ENCODE peak calls at places on chromosomes 11 and 22, in nine cellular contexts. L, J, M, R, I, X, S, A and O are unnamed samples.

GRCh38 chr11:19370100-19370861 is 129.5 kb upstream of the E2F8 start:
- DNase-seq in J (no peak), S (peak; percentile 95), R (no peak), X (no peak), A (no peak), M (no peak), I (no peak), L (peak; percentile 89), O (peak; percentile 69)

GRCh38 chr11:10771457-10771856 is 20.4 kb downstream of the CTR9 start:
- DNase-seq in L (no peak), A (no peak), X (no peak), S (no peak), I (no peak), M (no peak), R (no peak), J (no peak), O (no peak)

GRCh38 chr11:62435741-62436485 is 17.1 kb downstream of the SCGB1A1 start:
- DNase-seq in J (no peak), X (no peak), M (no peak), A (no peak), R (no peak), L (no peak), S (no peak), I (no peak), O (no peak)

GRCh38 chr22:31911565-31912401 is 32.6 kb upstream of the YWHAH start:
- DNase-seq in X (no peak), I (no peak), S (peak; percentile 22), M (no peak), L (no peak), J (peak; percentile 59), A (peak; percentile 64), R (no peak), O (no peak)

GRCh38 chr11:45298718-45299117 is 12.6 kb upstream of the SYT13 start:
- DNase-seq in M (no peak), I (no peak), A (no peak), L (no peak), J (no peak), R (no peak), S (no peak), X (no peak), O (no peak)

GRCh38 chr11:123707606-123708205 is 33.8 kb downstream of the ZNF202 start:
- DNase-seq in R (peak; percentile 56), L (no peak), X (peak; percentile 39), J (peak; percentile 57), A (peak; percentile 60), M (peak; percentile 50), I (no peak), S (peak; percentile 79), O (peak; percentile 64)

GRCh38 chr22:27150530-27150909 is 493.1 kb downstream of the MIAT start:
- DNase-seq in J (no peak), M (no peak), I (no peak), L (peak; percentile 30), X (no peak), A (no peak), R (no peak), S (peak; percentile 6), O (peak; percentile 43)

GRCh38 chr22:49207008-49207775 is 620.5 kb downstream of the BRD1 start:
- DNase-seq in X (no peak), J (no peak), A (no peak), R (no peak), M (no peak), I (no peak), L (peak; percentile 2), S (no peak), O (no peak)

GRCh38 chr11:117857734-117858369 is 18.6 kb downstream of the FXYD6 start:
- DNase-seq in J (no peak), L (no peak), S (no peak), M (no peak), R (no peak), I (no peak), X (no peak), A (no peak), O (no peak)

GRCh38 chr11:62707277-62707771 is at the start of the genes BSCL2 and GNG3:
- DNase-seq in M (no peak), R (peak; percentile 41), X (no peak), J (no peak), L (no peak), S (no peak), A (peak; percentile 77), I (no peak), O (no peak)

GRCh38 chr11:65712633-65713076 is 603 bp downstream of the KAT5 start:
- DNase-seq in L (no peak), R (no peak), I (no peak), J (no peak), A (no peak), S (no peak), M (no peak), X (no peak), O (no peak)

GRCh38 chr11:62724171-62724570 is 3.1 kb downstream of the HNRNPUL2 start:
- DNase-seq in L (no peak), A (no peak), J (no peak), S (no peak), M (no peak), X (no peak), R (no peak), I (no peak), O (no peak)

GRCh38 chr11:36065436-36065835 is 121.6 kb downstream of the LDLRAD3 start:
- DNase-seq in J (no peak), A (no peak), M (no peak), R (no peak), X (no peak), L (no peak), I (no peak), S (no peak), O (no peak)

GRCh38 chr11:133957926-133958325 is 1.2 kb upstream of the IGSF9B start:
- DNase-seq in R (no peak), L (no peak), M (no peak), X (no peak), S (no peak), I (no peak), A (no peak), J (no peak), O (no peak)

GRCh38 chr11:133339495-133340140 is 192.7 kb downstream of the OPCML start:
- DNase-seq in S (no peak), A (no peak), J (no peak), R (no peak), X (no peak), I (no peak), L (no peak), M (no peak), O (no peak)

GRCh38 chr22:40334060-40334459 is 12.2 kb upstream of the ADSL start:
- DNase-seq in A (no peak), J (no peak), X (no peak), S (no peak), M (no peak), R (no peak), I (no peak), L (no peak), O (no peak)

GRCh38 chr22:40331706-40332105 is 14.6 kb upstream of the ADSL start:
- DNase-seq in S (no peak), M (no peak), L (no peak), R (no peak), X (no peak), A (no peak), J (no peak), I (no peak), O (no peak)

GRCh38 chr22:40332319-40332781 is 13.9 kb upstream of the ADSL start:
- DNase-seq in R (no peak), A (no peak), L (no peak), X (peak; percentile 63), M (no peak), J (no peak), S (peak; percentile 22), I (no peak), O (peak; percentile 68)

GRCh38 chr22:40335358-40335757 is 10.9 kb upstream of the ADSL start:
- DNase-seq in L (no peak), S (no peak), R (no peak), X (no peak), I (no peak), J (no peak), A (no peak), M (no peak), O (no peak)

GRCh38 chr22:40334899-40335298 is 11.4 kb upstream of the ADSL start:
- DNase-seq in A (no peak), S (no peak), R (no peak), I (no peak), X (no peak), L (no peak), J (no peak), M (no peak), O (no peak)
- H3K4me3 ChIP-seq in A (no peak overlapping the region), S (no peak overlapping the region), R (no peak overlapping the region), I (peak overlapping the region; percentile 5), X (no peak overlapping the region), L (no peak overlapping the region), J (no peak overlapping the region), M (no peak overlapping the region), O (no peak overlapping the region)

DNA sequence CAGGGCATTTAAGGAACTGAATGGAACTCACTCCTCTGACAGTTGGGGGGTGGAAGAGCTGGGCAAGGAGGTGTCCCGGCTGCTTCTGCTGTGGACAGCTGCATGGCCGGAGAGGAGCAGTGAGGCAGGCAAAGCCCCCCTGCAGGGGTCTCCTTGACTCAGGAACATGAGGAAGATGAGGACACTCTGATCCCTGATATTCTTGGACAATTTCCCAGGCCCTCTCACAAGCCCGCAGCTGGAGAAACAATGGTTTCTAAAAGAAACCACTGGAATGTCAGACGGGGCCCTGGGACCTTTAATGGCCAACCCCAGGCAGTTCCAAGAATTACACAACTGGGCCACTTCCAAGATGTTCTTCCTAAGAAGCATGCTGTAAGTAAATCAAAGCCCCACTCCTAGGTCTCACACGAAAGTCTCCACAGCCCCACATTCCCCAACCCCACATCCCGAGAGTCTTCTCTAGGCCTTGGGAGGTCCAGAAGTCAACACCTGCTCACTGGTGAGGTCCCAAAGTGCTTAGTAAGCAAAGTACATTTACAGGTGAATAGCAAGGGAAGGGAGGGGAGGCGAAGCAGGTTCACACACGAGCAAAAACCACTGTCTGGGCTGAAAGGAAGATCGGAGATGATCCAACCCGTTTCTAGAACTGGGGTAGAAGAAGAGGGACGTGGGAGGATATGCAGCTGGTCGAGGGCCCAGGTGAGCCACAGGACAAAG is 1.0 kb upstream of the CCDC86 start:
- DNase-seq in S (peak; percentile 95), I (no peak), L (peak; percentile 46), J (no peak), R (no peak), X (peak; percentile 74), A (no peak), M (no peak), O (peak; percentile 85)
- H3K4me3 ChIP-seq in S (peak overlapping the region; percentile 54), I (no peak overlapping the region), L (no peak overlapping the region), J (peak overlapping the region; percentile 86), R (no peak overlapping the region), X (no peak overlapping the region), A (no peak overlapping the region), M (no peak overlapping the region), O (no peak overlapping the region)

GRCh38 chr22:19524170-19525115 is at the start of gene CLDN5:
- DNase-seq in M (no peak), S (no peak), I (no peak), X (no peak), R (no peak), A (peak; percentile 69), L (no peak), J (no peak), O (peak; percentile 40)
- H3K4me3 ChIP-seq in M (no peak within 1 kb of the TSS), S (peak within 1 kb of the TSS; percentile 33), I (peak within 1 kb of the TSS; percentile 42), X (peak within 1 kb of the TSS; percentile 42), R (no peak within 1 kb of the TSS), A (no peak within 1 kb of the TSS), L (peak within 1 kb of the TSS; percentile 34), J (peak within 1 kb of the TSS; percentile 17), O (peak within 1 kb of the TSS; percentile 39)

DNA sequence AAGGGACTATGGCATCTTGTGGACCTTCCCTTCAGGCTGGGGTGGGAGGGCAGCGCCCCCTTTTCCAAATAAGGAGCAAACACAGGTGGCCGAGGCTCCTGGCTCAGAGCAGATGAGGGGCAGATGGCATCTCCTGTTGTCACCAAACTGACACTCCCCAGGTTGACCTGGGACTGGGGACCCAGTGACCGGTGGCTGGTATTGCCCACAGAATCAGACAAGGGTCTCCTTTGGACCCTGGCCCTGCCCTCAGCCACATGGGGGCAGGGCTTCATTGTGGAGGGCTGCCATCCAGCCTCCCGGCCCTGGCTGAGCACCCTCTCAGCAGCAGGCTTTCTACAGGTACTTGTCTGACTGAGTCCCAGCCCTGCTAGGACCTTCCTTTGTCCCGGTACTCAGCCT is 842 bp upstream of the SIGIRR start:
- DNase-seq in S (no peak), M (no peak), X (no peak), R (no peak), I (no peak), L (no peak), J (no peak), A (no peak), O (no peak)
- H3K4me3 ChIP-seq in S (no peak overlapping the region), M (no peak overlapping the region), X (no peak overlapping the region), R (no peak overlapping the region), I (peak overlapping the region; percentile 69), L (peak overlapping the region; percentile 36), J (peak overlapping the region; percentile 70), A (no peak overlapping the region), O (no peak overlapping the region)